ENCODE peak calls at places on chromosomes 2 and 18, in four cellular contexts. One of them, this sample, is unnamed.

GRCh38 chr2:227829337-227829736 is 15.7 kb downstream of the CCL20 start:
- DNase-seq in fibroblast of mammary gland: no peak
- DNase-seq in HFF-Myc: no peak
- DNase-seq in left lung: no peak
- DNase-seq in this sample: no peak

GRCh38 chr2:71895320-71896161 is 252.1 kb downstream of the CYP26B1 start:
- DNase-seq in fibroblast of mammary gland: no peak
- DNase-seq in HFF-Myc: no peak
- DNase-seq in left lung: no peak
- DNase-seq in this sample: peak; percentile 58

GRCh38 chr18:63365909-63366269 is 1.1 kb downstream of the KDSR start:
- DNase-seq in HFF-Myc: no peak
- DNase-seq in fibroblast of mammary gland: no peak
- DNase-seq in left lung: no peak
- DNase-seq in this sample: no peak

GRCh38 chr18:67733094-67733493 is 216.6 kb upstream of the DSEL start:
- DNase-seq in HFF-Myc: peak; percentile 12
- DNase-seq in fibroblast of mammary gland: peak; percentile 97
- DNase-seq in left lung: no peak
- DNase-seq in this sample: no peak

GRCh38 chr2:37564356-37564755 is 107.1 kb downstream of the CDC42EP3 start:
- DNase-seq in HFF-Myc: no peak
- DNase-seq in fibroblast of mammary gland: no peak
- DNase-seq in left lung: no peak
- DNase-seq in this sample: no peak

GRCh38 chr2:225122007-225122406 is 79.7 kb upstream of the DOCK10 start:
- DNase-seq in left lung: peak; percentile 15
- DNase-seq in fibroblast of mammary gland: no peak
- DNase-seq in HFF-Myc: no peak
- DNase-seq in this sample: no peak

GRCh38 chr2:188940171-188940570 is 34.0 kb upstream of the COL3A1 start:
- DNase-seq in left lung: no peak
- DNase-seq in HFF-Myc: no peak
- DNase-seq in fibroblast of mammary gland: peak; percentile 60
- DNase-seq in this sample: no peak

GRCh38 chr2:85399183-85399455 is 11.0 kb downstream of the CAPG start:
- DNase-seq in fibroblast of mammary gland: no peak
- DNase-seq in left lung: no peak
- DNase-seq in HFF-Myc: no peak
- DNase-seq in this sample: no peak

GRCh38 chr18:36688020-36688965 is 140.5 kb downstream of the TPGS2 start:
- DNase-seq in fibroblast of mammary gland: peak; percentile 75
- DNase-seq in HFF-Myc: no peak
- DNase-seq in left lung: no peak
- DNase-seq in this sample: no peak

GRCh38 chr2:20646446-20646845 is 4.5 kb downstream of the HS1BP3 start:
- DNase-seq in left lung: peak; percentile 78
- DNase-seq in fibroblast of mammary gland: no peak
- DNase-seq in HFF-Myc: no peak
- DNase-seq in this sample: no peak

DNA sequence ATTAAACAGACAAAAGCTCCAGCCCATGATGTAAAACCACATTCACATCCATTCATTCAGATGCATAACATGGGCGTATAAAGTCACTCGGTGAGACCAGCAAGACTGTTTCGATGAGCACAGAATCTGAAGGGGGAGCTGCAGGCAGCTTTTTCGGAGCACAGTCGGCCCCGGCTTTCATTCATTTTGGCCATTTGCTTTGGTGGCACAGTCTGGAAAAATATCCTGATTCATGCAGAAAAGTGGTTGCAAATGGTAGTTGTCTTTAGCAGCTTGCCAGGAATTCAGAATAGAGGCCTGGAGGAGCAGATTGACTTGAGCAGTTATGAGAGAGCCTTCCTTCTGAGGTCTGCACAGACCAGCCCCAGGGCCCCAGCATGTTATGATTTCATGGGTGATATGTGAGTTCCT is 11.2 kb downstream of the ARID5A start:
- DNase-seq in fibroblast of mammary gland: no peak
- DNase-seq in HFF-Myc: no peak
- DNase-seq in left lung: no peak
- DNase-seq in this sample: no peak
- TF ChIP-seq CTCF in fibroblast of mammary gland: no peak
- TF ChIP-seq CTCF in HFF-Myc: no peak
- TF ChIP-seq CTCF in left lung: no peak
- TF ChIP-seq CTCF in this sample: no peak

DNA sequence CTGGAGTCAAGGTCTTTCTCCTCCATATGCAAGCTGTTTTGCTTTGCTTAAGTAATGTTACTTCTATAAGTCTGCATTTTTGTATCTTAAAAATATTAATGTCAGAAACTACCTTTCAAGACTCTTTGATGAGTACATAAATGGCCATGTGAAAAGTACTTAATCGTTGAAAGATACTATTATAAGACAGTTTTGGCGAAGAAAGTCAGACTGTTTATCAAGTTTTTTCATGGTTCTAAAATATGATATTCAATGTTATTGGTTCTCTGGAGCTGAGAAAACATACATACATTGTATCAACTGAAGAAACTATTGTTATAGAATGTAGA is 25.1 kb downstream of the FBXO48 start:
- DNase-seq in HFF-Myc: no peak
- DNase-seq in fibroblast of mammary gland: no peak
- DNase-seq in left lung: no peak
- DNase-seq in this sample: no peak
- TF ChIP-seq CTCF in HFF-Myc: no peak
- TF ChIP-seq CTCF in fibroblast of mammary gland: no peak
- TF ChIP-seq CTCF in left lung: peak; percentile 27
- TF ChIP-seq CTCF in this sample: peak; percentile 6

GRCh38 chr2:54783349-54783748 is 59.9 kb downstream of the EML6 start:
- DNase-seq in fibroblast of mammary gland: no peak
- DNase-seq in HFF-Myc: no peak
- DNase-seq in left lung: no peak
- DNase-seq in this sample: no peak
- TF ChIP-seq CTCF in fibroblast of mammary gland: no peak
- TF ChIP-seq CTCF in HFF-Myc: no peak
- TF ChIP-seq CTCF in left lung: no peak
- TF ChIP-seq CTCF in this sample: no peak

GRCh38 chr18:48641981-48642380 is 103.2 kb downstream of the CTIF start:
- DNase-seq in HFF-Myc: no peak
- DNase-seq in left lung: no peak
- DNase-seq in fibroblast of mammary gland: no peak
- DNase-seq in this sample: no peak

GRCh38 chr18:48640566-48641270 is 101.9 kb downstream of the CTIF start:
- DNase-seq in left lung: no peak
- DNase-seq in fibroblast of mammary gland: peak; percentile 73
- DNase-seq in HFF-Myc: no peak
- DNase-seq in this sample: no peak

GRCh38 chr18:48638451-48638850 is 99.6 kb downstream of the CTIF start:
- DNase-seq in fibroblast of mammary gland: no peak
- DNase-seq in HFF-Myc: no peak
- DNase-seq in left lung: no peak
- DNase-seq in this sample: no peak

GRCh38 chr18:48638896-48639771 is 100.3 kb downstream of the CTIF start:
- DNase-seq in left lung: no peak
- DNase-seq in HFF-Myc: no peak
- DNase-seq in fibroblast of mammary gland: no peak
- DNase-seq in this sample: no peak

GRCh38 chr18:48639772-48640432 is 101.1 kb downstream of the CTIF start:
- DNase-seq in HFF-Myc: no peak
- DNase-seq in left lung: no peak
- DNase-seq in fibroblast of mammary gland: no peak
- DNase-seq in this sample: no peak
- TF ChIP-seq CTCF in HFF-Myc: peak; percentile 40
- TF ChIP-seq CTCF in left lung: peak; percentile 12
- TF ChIP-seq CTCF in fibroblast of mammary gland: peak; percentile 34
- TF ChIP-seq CTCF in this sample: peak; percentile 48

This sample was measured in type B pancreatic cell.